ENCODE peak calls at places on chromosomes 4 and X, in five cellular contexts. Y is fibroblast of lung, P is upper lobe of left lung, Z is PC-3, A is left lung. N is an unnamed sample.
A peak's percentile ranks its signal among the peaks of the same experiment; 100 is the strongest.

GRCh38 chrX:15349046-15349445 is 13.7 kb upstream of the PIGA start:
- DNase-seq in P (no peak), Y (peak; percentile 48), Z (peak; percentile 83), A (no peak), N (peak; percentile 16)

GRCh38 chr4:125728568-125728967 is 413.8 kb downstream of the FAT4 start:
- DNase-seq in Y (peak; percentile 98), A (no peak), P (no peak), Z (peak; percentile 88), N (no peak)

GRCh38 chr4:95124906-95125504 is 367.2 kb downstream of the BMPR1B start:
- DNase-seq in Y (peak; percentile 65), Z (peak; percentile 70), A (no peak), P (no peak), N (no peak)

GRCh38 chr4:1459664-1460511 is 53.6 kb upstream of the NKX1-1 start:
- DNase-seq in A (no peak), P (peak; percentile 69), Y (no peak), Z (no peak), N (no peak)

GRCh38 chr4:85821688-85822087 is 346.7 kb downstream of the ARHGAP24 start:
- DNase-seq in P (no peak), Z (no peak), A (no peak), Y (no peak), N (no peak)

GRCh38 chr4:1382776-1383727 is 23.2 kb downstream of the NKX1-1 start:
- DNase-seq in Z (no peak), P (peak; percentile 70), Y (no peak), A (peak; percentile 71), N (no peak)

GRCh38 chr4:112813790-112814189 is 176.8 kb downstream of the LARP7 start:
- DNase-seq in Z (no peak), A (no peak), Y (peak; percentile 54), P (no peak), N (no peak)

GRCh38 chr4:145679991-145680455 is at the start of gene C4orf51:
- DNase-seq in Y (peak; percentile 87), P (no peak), A (no peak), Z (peak; percentile 36), N (no peak)

GRCh38 chr4:150235795-150236385 is 157.6 kb downstream of the DCLK2 start:
- DNase-seq in A (no peak), P (no peak), Z (no peak), Y (peak; percentile 76), N (no peak)

GRCh38 chr4:150236626-150237025 is 158.4 kb downstream of the DCLK2 start:
- DNase-seq in P (no peak), Z (peak; percentile 9), Y (peak; percentile 75), A (no peak), N (no peak)

GRCh38 chr4:150240011-150240410 is 161.8 kb downstream of the DCLK2 start:
- DNase-seq in A (no peak), Y (peak; percentile 69), P (no peak), Z (no peak), N (no peak)

GRCh38 chr4:150237110-150237852 is 159.0 kb downstream of the DCLK2 start:
- DNase-seq in A (no peak), P (no peak), Z (peak; percentile 84), Y (peak; percentile 99), N (no peak)

GRCh38 chr4:150238591-150238990 is 160.3 kb downstream of the DCLK2 start:
- DNase-seq in A (no peak), Z (no peak), P (no peak), Y (no peak), N (no peak)
- H3K27ac ChIP-seq in A (no peak overlapping the region), Z (no peak overlapping the region), P (no peak overlapping the region), Y (peak overlapping the region; percentile 85), N (no peak overlapping the region)

GRCh38 chrX:135974279-135974856 is 580 bp upstream of the MMGT1 start:
- DNase-seq in Y (peak; percentile 60), Z (peak; percentile 25), P (peak; percentile 91), A (peak; percentile 85), N (peak; percentile 54)
- H3K4me3 ChIP-seq in Y (peak overlapping the region; percentile 33), Z (peak overlapping the region; percentile 58), P (peak overlapping the region; percentile 48), A (peak overlapping the region; percentile 31), N (no peak overlapping the region)

DNA sequence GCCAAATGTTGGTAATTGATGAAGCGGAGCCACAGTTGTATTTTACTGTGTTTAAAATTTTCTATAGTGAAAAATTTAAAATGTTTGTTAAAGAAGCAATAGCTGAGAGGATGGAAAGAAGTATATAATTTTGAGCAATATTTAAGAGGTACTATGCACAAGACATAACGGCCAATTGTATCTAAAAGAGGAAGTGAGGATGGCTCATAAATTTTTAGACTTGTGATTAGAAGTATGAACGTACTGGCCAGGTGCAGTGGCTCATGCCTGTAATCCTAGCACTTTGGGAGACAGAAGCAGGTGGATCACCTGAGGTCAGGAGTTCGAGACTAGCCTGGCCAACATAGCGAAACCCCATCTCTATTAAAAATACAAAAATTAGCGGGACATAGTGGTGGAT is 12.7 kb upstream of the HHIP start:
- DNase-seq in P (no peak), Y (no peak), A (no peak), Z (no peak), N (no peak)
- H3K4me1 ChIP-seq in P (no peaks in the 10 kb centered on the region), Y (no peaks in the 10 kb centered on the region), A (no peaks in the 10 kb centered on the region), Z (no peaks in the 10 kb centered on the region), N (no peaks in the 10 kb centered on the region)

DNA sequence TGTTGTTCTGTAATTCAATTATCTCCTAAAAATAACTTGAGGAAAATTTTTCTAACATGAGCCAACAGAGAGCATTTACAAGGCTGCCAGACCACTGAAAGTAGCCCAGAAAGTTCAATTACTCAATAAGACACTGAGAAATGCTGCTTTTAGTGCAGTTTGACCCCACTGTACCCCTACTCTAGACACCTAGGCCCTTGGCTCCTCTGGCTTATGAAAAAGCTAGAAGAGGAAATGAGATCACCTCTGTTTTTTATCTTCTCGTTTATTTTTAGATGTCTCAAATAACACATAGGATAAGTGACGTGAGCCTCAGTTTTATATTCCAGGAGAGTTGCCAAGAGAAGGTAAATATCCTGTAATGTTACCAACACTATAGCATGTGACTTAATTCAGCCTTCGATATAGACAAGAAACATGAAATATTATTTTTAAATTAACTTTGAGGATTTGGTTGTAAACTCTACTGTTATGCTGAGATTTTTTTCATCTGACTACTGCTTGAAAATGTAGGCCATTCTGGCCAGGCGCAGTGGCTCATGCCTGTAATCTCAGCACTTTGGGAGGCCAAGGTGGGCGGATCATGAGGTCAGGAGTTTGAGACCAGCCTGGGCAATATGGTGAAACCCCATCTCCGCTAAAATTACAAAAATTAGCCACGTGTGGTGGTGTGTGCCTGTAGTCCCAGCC is 24.4 kb downstream of the TNIP3 start:
- DNase-seq in P (no peak), Z (peak; percentile 51), Y (peak; percentile 93), A (peak; percentile 5), N (no peak)
- H3K27ac ChIP-seq in P (no peak overlapping the region), Z (no peak overlapping the region), Y (no peak overlapping the region), A (no peak overlapping the region), N (no peak overlapping the region)